ENCODE peak calls at places on chromosome 18, in eight cellular contexts. Q, G, F, P, E, Z, I and K are unnamed samples.

GRCh38 chr18:32019251-32019943 is 772 bp downstream of the RNF125 start:
- DNase-seq in Q (peak; percentile 48), G (peak; percentile 26), F (peak; percentile 6), P (peak; percentile 50), E (no peak), Z (peak; percentile 31), I (no peak), K (peak; percentile 27)

GRCh38 chr18:46793565-46793964 is 36.7 kb upstream of the ST8SIA5 start:
- DNase-seq in Q (no peak), G (no peak), F (no peak), P (no peak), E (no peak), Z (no peak), I (no peak), K (no peak)

GRCh38 chr18:26479065-26479685 is 69.2 kb downstream of the KCTD1 start:
- DNase-seq in Q (no peak), G (no peak), F (no peak), P (no peak), E (no peak), Z (no peak), I (no peak), K (no peak)

GRCh38 chr18:50034029-50034428 is 160.9 kb downstream of the MYO5B start:
- DNase-seq in Q (no peak), G (no peak), F (no peak), P (no peak), E (no peak), Z (no peak), I (no peak), K (no peak)

GRCh38 chr18:55830490-55830889 is 242.5 kb upstream of the TCF4 start:
- DNase-seq in Q (no peak), G (no peak), F (no peak), P (no peak), E (no peak), Z (no peak), I (no peak), K (no peak)

GRCh38 chr18:13760047-13760446 is 33.6 kb downstream of the RNMT start:
- DNase-seq in Q (no peak), G (no peak), F (no peak), P (no peak), E (no peak), Z (no peak), I (no peak), K (no peak)

GRCh38 chr18:5961828-5962150 is 66.5 kb upstream of the TMEM200C start:
- DNase-seq in Q (no peak), G (no peak), F (no peak), P (no peak), E (no peak), Z (no peak), I (no peak), K (no peak)

GRCh38 chr18:26460449-26461091 is 87.8 kb downstream of the KCTD1 start:
- DNase-seq in Q (no peak), G (no peak), F (no peak), P (no peak), E (no peak), Z (no peak), I (no peak), K (no peak)

GRCh38 chr18:79387214-79387613 is 8.5 kb upstream of the NFATC1 start:
- DNase-seq in Q (no peak), G (no peak), F (no peak), P (no peak), E (no peak), Z (no peak), I (no peak), K (no peak)

GRCh38 chr18:63138469-63139340 is 180.9 kb downstream of the BCL2 start:
- DNase-seq in Q (no peak), G (peak; percentile 29), F (no peak), P (peak; percentile 60), E (no peak), Z (no peak), I (no peak), K (no peak)

DNA sequence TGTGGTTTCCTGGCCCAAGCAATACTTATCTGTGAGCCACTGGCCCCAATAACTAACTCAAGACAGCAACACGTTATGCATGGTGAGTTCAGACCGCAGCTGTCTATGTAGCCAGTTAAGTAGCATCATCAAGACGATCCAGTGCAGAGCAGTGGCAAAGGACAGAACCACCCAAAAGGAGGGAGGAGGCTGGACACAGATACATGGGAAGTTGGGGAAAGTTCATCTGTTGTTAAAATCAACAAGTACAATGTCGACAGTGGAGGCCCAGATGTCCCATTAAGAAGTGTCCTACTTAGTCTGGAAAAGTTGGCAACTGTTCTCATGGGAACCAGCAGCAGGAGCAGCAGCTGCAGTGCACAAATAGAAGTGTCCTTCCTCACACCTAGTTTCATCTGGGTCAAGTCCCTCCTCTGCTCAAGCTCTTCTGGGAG is 106.9 kb upstream of the THOC1 start:
- DNase-seq in Q (no peak), G (no peak), F (peak; percentile 44), P (peak; percentile 52), E (no peak), Z (peak; percentile 74), I (no peak), K (peak; percentile 65)
- H3K4me3 ChIP-seq in Q (no peak overlapping the region), G (no peak overlapping the region), F (no peak overlapping the region), P (no peak overlapping the region), E (no peak overlapping the region), Z (no peak overlapping the region), I (no peak overlapping the region), K (no peak overlapping the region)

GRCh38 chr18:72692595-72692994 is 148.5 kb upstream of the CBLN2 start:
- DNase-seq in Q (no peak), G (no peak), F (no peak), P (no peak), E (no peak), Z (no peak), I (no peak), K (no peak)

GRCh38 chr18:72697706-72698105 is 153.6 kb upstream of the CBLN2 start:
- DNase-seq in Q (no peak), G (no peak), F (no peak), P (no peak), E (no peak), Z (no peak), I (no peak), K (no peak)

DNA sequence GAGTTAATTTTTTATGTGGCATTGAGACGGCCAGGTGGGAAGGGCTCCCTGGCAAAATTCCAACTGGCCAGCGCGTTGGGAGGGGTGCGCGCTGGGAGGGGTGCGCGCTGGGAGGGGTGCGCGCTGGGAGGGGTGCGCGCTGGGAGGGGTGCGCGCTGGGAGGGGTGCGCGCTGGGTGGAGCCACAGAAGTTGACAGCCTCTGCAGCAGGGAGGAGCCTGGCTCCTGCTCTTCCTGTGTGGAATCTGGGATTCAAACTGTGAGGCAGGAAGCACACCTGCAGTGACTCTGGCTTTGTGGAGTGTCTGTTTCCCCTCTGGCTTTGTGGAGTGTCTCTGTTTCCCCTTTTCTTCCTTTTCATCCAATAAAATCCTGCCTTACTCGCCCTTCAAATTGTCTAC is 147.9 kb upstream of the CBLN2 start:
- DNase-seq in Q (no peak), G (no peak), F (no peak), P (no peak), E (no peak), Z (no peak), I (no peak), K (no peak)
- H3K4me3 ChIP-seq in Q (no peak overlapping the region), G (no peak overlapping the region), F (no peak overlapping the region), P (no peak overlapping the region), E (no peak overlapping the region), Z (no peak overlapping the region), I (no peak overlapping the region), K (no peak overlapping the region)

GRCh38 chr18:60471652-60472051 is 99.1 kb upstream of the MC4R start:
- DNase-seq in Q (no peak), G (no peak), F (no peak), P (no peak), E (no peak), Z (no peak), I (no peak), K (no peak)

GRCh38 chr18:60466671-60467070 is 94.1 kb upstream of the MC4R start:
- DNase-seq in Q (no peak), G (no peak), F (no peak), P (no peak), E (no peak), Z (no peak), I (no peak), K (no peak)

GRCh38 chr18:60469396-60469795 is 96.8 kb upstream of the MC4R start:
- DNase-seq in Q (no peak), G (no peak), F (no peak), P (no peak), E (no peak), Z (no peak), I (no peak), K (no peak)
- H3K4me3 ChIP-seq in Q (no peak overlapping the region), G (no peak overlapping the region), F (no peak overlapping the region), P (no peak overlapping the region), E (no peak overlapping the region), Z (no peak overlapping the region), I (no peak overlapping the region), K (no peak overlapping the region)

GRCh38 chr18:58338961-58339722 is 289.7 kb downstream of the ALPK2 start:
- DNase-seq in Q (no peak), G (peak; percentile 45), F (no peak), P (no peak), E (no peak), Z (no peak), I (no peak), K (no peak)
- H3K4me3 ChIP-seq in Q (no peak overlapping the region), G (no peak overlapping the region), F (no peak overlapping the region), P (no peak overlapping the region), E (no peak overlapping the region), Z (no peak overlapping the region), I (no peak overlapping the region), K (no peak overlapping the region)

GRCh38 chr18:58438161-58438983 is 190.5 kb downstream of the ALPK2 start:
- DNase-seq in Q (no peak), G (no peak), F (no peak), P (no peak), E (no peak), Z (no peak), I (no peak), K (no peak)
- H3K4me3 ChIP-seq in Q (peak overlapping the region; percentile 43), G (no peak overlapping the region), F (no peak overlapping the region), P (peak overlapping the region; percentile 38), E (no peak overlapping the region), Z (no peak overlapping the region), I (no peak overlapping the region), K (peak overlapping the region; percentile 18)

DNA sequence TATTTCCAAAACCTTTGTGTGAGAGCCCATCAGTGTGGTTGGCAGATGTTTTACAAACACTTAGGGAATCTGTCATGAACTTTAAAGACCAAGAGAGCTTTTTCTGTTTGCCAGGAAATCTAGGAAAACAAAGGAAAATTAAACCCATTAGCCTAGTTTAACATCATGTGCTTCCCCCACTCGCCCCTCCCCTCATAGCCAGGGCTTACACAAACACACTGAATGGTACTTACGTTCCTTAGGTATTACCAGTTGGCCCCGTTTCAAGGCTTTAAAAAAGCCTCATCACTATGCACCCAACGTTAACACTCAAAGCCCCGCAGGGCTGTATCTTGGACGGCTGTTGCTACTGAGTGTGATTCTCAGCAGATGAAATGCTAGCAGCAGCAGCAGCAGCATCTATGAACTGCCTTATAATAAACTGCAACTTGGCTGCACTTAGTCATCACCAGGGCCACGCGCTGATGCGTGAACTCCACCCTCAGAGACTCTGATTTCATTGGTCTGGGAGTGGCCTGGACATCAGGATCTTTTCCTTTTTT is 20.1 kb upstream of the TTC39C start:
- DNase-seq in Q (peak; percentile 14), G (no peak), F (peak; percentile 21), P (no peak), E (peak; percentile 81), Z (peak; percentile 44), I (peak; percentile 90), K (peak; percentile 44)
- H3K4me3 ChIP-seq in Q (peak overlapping the region; percentile 44), G (no peak overlapping the region), F (no peak overlapping the region), P (no peak overlapping the region), E (no peak overlapping the region), Z (no peak overlapping the region), I (peak overlapping the region; percentile 28), K (no peak overlapping the region)